ENCODE peak calls at places on chromosomes 6 and 20, in eight cellular contexts. G is CD8-positive, alpha-beta T cell; Y is HEK293T; Q is retina; V is naive B cell; L is non-pigmented ciliary epithelial cell; O is hippocampal formation; E is GM20000. H is an unnamed sample.

GRCh38 chr20:21564127-21564773 is 50.4 kb upstream of the NKX2-2 start:
- DNase-seq in G (no peak), Y (no peak), Q (peak), V (no peak), L (no peak), O (peak), E (no peak), H (no peak)

GRCh38 chr6:26118999-26119398 is 31.8 kb downstream of the HFE start:
- DNase-seq in G (no peak), Y (no peak), Q (no peak), V (no peak), L (no peak), O (peak), E (no peak), H (no peak)

GRCh38 chr6:168096271-168096764 is 17.3 kb upstream of the FRMD1 start:
- DNase-seq in G (no peak), Y (no peak), Q (no peak), V (no peak), L (no peak), O (no peak), E (no peak), H (no peak)

GRCh38 chr20:21396921-21397340 is 395 bp downstream of the NKX2-4 start:
- DNase-seq in G (no peak), Y (peak), Q (peak), V (peak), L (no peak), O (no peak), E (peak), H (no peak)

GRCh38 chr20:39829255-39829654 is 859.8 kb downstream of the MAFB start:
- DNase-seq in G (no peak), Y (peak), Q (peak), V (no peak), L (no peak), O (no peak), E (peak), H (no peak)

GRCh38 chr20:25539742-25540201 is 45.6 kb downstream of the NINL start:
- DNase-seq in G (no peak), Y (no peak), Q (no peak), V (no peak), L (no peak), O (peak), E (no peak), H (no peak)

GRCh38 chr6:68967549-68968300 is 332.6 kb downstream of the ADGRB3 start:
- DNase-seq in G (peak), Y (peak), Q (peak), V (peak), L (no peak), O (peak), E (peak), H (peak)

GRCh38 chr6:5634525-5634924 is 372.2 kb downstream of the NRN1 start:
- DNase-seq in G (no peak), Y (no peak), Q (no peak), V (no peak), L (no peak), O (no peak), E (no peak), H (no peak)

GRCh38 chr6:16512585-16513109 is 248.6 kb downstream of the ATXN1 start:
- DNase-seq in G (no peak), Y (no peak), Q (no peak), V (no peak), L (no peak), O (no peak), E (no peak), H (no peak)

GRCh38 chr6:31111712-31112111 is 663 bp downstream of the C6orf15 start:
- DNase-seq in G (no peak), Y (no peak), Q (no peak), V (no peak), L (no peak), O (no peak), E (no peak), H (no peak)

GRCh38 chr6:165845488-165845887 is 182.4 kb upstream of the PDE10A start:
- DNase-seq in G (no peak), Y (no peak), Q (no peak), V (no peak), L (no peak), O (no peak), E (no peak), H (no peak)

GRCh38 chr6:89711801-89712200 is 73.3 kb upstream of the LYRM2 start:
- DNase-seq in G (no peak), Y (no peak), Q (no peak), V (no peak), L (no peak), O (no peak), E (no peak), H (no peak)

GRCh38 chr6:118319890-118320289 is 228.2 kb upstream of the PLN start:
- DNase-seq in G (no peak), Y (no peak), Q (no peak), V (no peak), L (no peak), O (peak), E (no peak), H (no peak)

GRCh38 chr6:113476937-113477839 is 380.0 kb upstream of the MARCKS start:
- DNase-seq in G (no peak), Y (no peak), Q (no peak), V (no peak), L (no peak), O (no peak), E (no peak), H (no peak)

GRCh38 chr6:55882731-55883595 is 7.6 kb upstream of the BMP5 start:
- DNase-seq in G (no peak), Y (no peak), Q (no peak), V (no peak), L (peak), O (no peak), E (no peak), H (no peak)

GRCh38 chr20:46652699-46653098 is 1.4 kb upstream of the SLC13A3 start:
- DNase-seq in G (no peak), Y (no peak), Q (no peak), V (no peak), L (no peak), O (no peak), E (no peak), H (no peak)

GRCh38 chr20:45358282-45359068 is 4.5 kb upstream of the SYS1 start:
- DNase-seq in G (no peak), Y (no peak), Q (no peak), V (no peak), L (no peak), O (peak), E (no peak), H (no peak)

GRCh38 chr6:14807971-14808370 is 437.9 kb upstream of the JARID2 start:
- DNase-seq in G (no peak), Y (no peak), Q (no peak), V (no peak), L (no peak), O (no peak), E (no peak), H (no peak)

GRCh38 chr6:125509477-125509876 is 207.7 kb upstream of the HDDC2 start:
- DNase-seq in G (no peak), Y (no peak), Q (no peak), V (no peak), L (no peak), O (no peak), E (no peak), H (no peak)

GRCh38 chr6:89940225-89941027 is 46.2 kb downstream of the GJA10 start:
- DNase-seq in G (peak), Y (peak), Q (peak), V (peak), L (peak), O (peak), E (peak), H (peak)

GRCh38 chr20:64053841-64054661 is 4.6 kb upstream of the SOX18 start:
- DNase-seq in G (no peak), Y (peak), Q (no peak), V (no peak), L (no peak), O (no peak), E (peak), H (no peak)

GRCh38 chr20:41405436-41405835 is 38.8 kb upstream of the EMILIN3 start:
- DNase-seq in G (no peak), Y (no peak), Q (no peak), V (no peak), L (no peak), O (no peak), E (no peak), H (no peak)

GRCh38 chr20:45971675-45972499 is at the start of gene ZNF335:
- DNase-seq in G (peak), Y (peak), Q (peak), V (peak), L (peak), O (peak), E (peak), H (peak)

GRCh38 chr6:155883334-155883731 is 427.7 kb upstream of the NOX3 start:
- DNase-seq in G (no peak), Y (no peak), Q (no peak), V (no peak), L (no peak), O (no peak), E (no peak), H (no peak)